ENCODE peak calls at places on chromosomes 2 and 18, in nine cellular contexts. One of them, this sample, is unnamed.

GRCh38 chr18:57434177-57434535 is 1.0 kb upstream of the ONECUT2 start:
- DNase-seq in vagina: no peak
- DNase-seq in fibroblast of lung: no peak
- DNase-seq in psoas muscle: no peak
- DNase-seq in body of pancreas: no peak
- DNase-seq in astrocyte of the spinal cord: no peak
- DNase-seq in omental fat pad: no peak
- DNase-seq in CD8-positive, alpha-beta T cell: no peak
- DNase-seq in hepatocyte: no peak
- DNase-seq in this sample: no peak

GRCh38 chr18:59070181-59070912 is 69.3 kb upstream of the SEC11C start:
- DNase-seq in vagina: no peak
- DNase-seq in fibroblast of lung: peak
- DNase-seq in psoas muscle: peak
- DNase-seq in body of pancreas: peak
- DNase-seq in astrocyte of the spinal cord: peak
- DNase-seq in omental fat pad: peak
- DNase-seq in CD8-positive, alpha-beta T cell: peak
- DNase-seq in hepatocyte: peak
- DNase-seq in this sample: peak

GRCh38 chr2:196166876-196167275 is 4.5 kb downstream of the STK17B start:
- DNase-seq in vagina: no peak
- DNase-seq in fibroblast of lung: peak
- DNase-seq in psoas muscle: no peak
- DNase-seq in body of pancreas: no peak
- DNase-seq in astrocyte of the spinal cord: peak
- DNase-seq in omental fat pad: no peak
- DNase-seq in CD8-positive, alpha-beta T cell: no peak
- DNase-seq in hepatocyte: no peak
- DNase-seq in this sample: no peak

GRCh38 chr2:113118263-113118657 is 9.1 kb upstream of the IL1RN start:
- DNase-seq in vagina: no peak
- DNase-seq in fibroblast of lung: no peak
- DNase-seq in psoas muscle: no peak
- DNase-seq in body of pancreas: no peak
- DNase-seq in astrocyte of the spinal cord: no peak
- DNase-seq in omental fat pad: no peak
- DNase-seq in CD8-positive, alpha-beta T cell: no peak
- DNase-seq in hepatocyte: no peak
- DNase-seq in this sample: no peak

GRCh38 chr2:2636813-2637212 is 305.7 kb upstream of the MYT1L start:
- DNase-seq in vagina: no peak
- DNase-seq in fibroblast of lung: no peak
- DNase-seq in psoas muscle: no peak
- DNase-seq in body of pancreas: no peak
- DNase-seq in astrocyte of the spinal cord: no peak
- DNase-seq in omental fat pad: no peak
- DNase-seq in CD8-positive, alpha-beta T cell: no peak
- DNase-seq in hepatocyte: no peak
- DNase-seq in this sample: no peak

GRCh38 chr2:159065313-159065712 is 96.9 kb downstream of the TANC1 start:
- DNase-seq in vagina: no peak
- DNase-seq in fibroblast of lung: peak
- DNase-seq in psoas muscle: no peak
- DNase-seq in body of pancreas: no peak
- DNase-seq in astrocyte of the spinal cord: no peak
- DNase-seq in omental fat pad: no peak
- DNase-seq in CD8-positive, alpha-beta T cell: no peak
- DNase-seq in hepatocyte: no peak
- DNase-seq in this sample: no peak

GRCh38 chr2:156590313-156590712 is 154.1 kb downstream of the GPD2 start:
- DNase-seq in vagina: no peak
- DNase-seq in fibroblast of lung: no peak
- DNase-seq in psoas muscle: no peak
- DNase-seq in body of pancreas: no peak
- DNase-seq in astrocyte of the spinal cord: no peak
- DNase-seq in omental fat pad: no peak
- DNase-seq in CD8-positive, alpha-beta T cell: no peak
- DNase-seq in hepatocyte: no peak
- DNase-seq in this sample: no peak

GRCh38 chr2:182868049-182868422 is 1.6 kb upstream of the FRZB start:
- DNase-seq in vagina: no peak
- DNase-seq in fibroblast of lung: no peak
- DNase-seq in psoas muscle: no peak
- DNase-seq in body of pancreas: no peak
- DNase-seq in astrocyte of the spinal cord: no peak
- DNase-seq in omental fat pad: no peak
- DNase-seq in CD8-positive, alpha-beta T cell: no peak
- DNase-seq in hepatocyte: no peak
- DNase-seq in this sample: no peak

GRCh38 chr2:134897932-134898331 is 20.7 kb upstream of the CCNT2 start:
- DNase-seq in vagina: no peak
- DNase-seq in fibroblast of lung: no peak
- DNase-seq in psoas muscle: no peak
- DNase-seq in body of pancreas: no peak
- DNase-seq in astrocyte of the spinal cord: peak
- DNase-seq in omental fat pad: no peak
- DNase-seq in CD8-positive, alpha-beta T cell: no peak
- DNase-seq in hepatocyte: no peak
- DNase-seq in this sample: no peak

GRCh38 chr2:84022810-84023431 is 436.2 kb downstream of the SUCLG1 start:
- DNase-seq in vagina: no peak
- DNase-seq in fibroblast of lung: peak
- DNase-seq in psoas muscle: no peak
- DNase-seq in body of pancreas: peak
- DNase-seq in astrocyte of the spinal cord: peak
- DNase-seq in omental fat pad: no peak
- DNase-seq in CD8-positive, alpha-beta T cell: no peak
- DNase-seq in hepatocyte: peak
- DNase-seq in this sample: no peak

GRCh38 chr2:85843543-85843942 is 45.2 kb downstream of the ST3GAL5 start:
- DNase-seq in vagina: no peak
- DNase-seq in fibroblast of lung: no peak
- DNase-seq in psoas muscle: no peak
- DNase-seq in body of pancreas: no peak
- DNase-seq in astrocyte of the spinal cord: no peak
- DNase-seq in omental fat pad: no peak
- DNase-seq in CD8-positive, alpha-beta T cell: no peak
- DNase-seq in hepatocyte: no peak
- DNase-seq in this sample: no peak

GRCh38 chr2:233059797-233060499 is at the start of gene INPP5D:
- DNase-seq in vagina: no peak
- DNase-seq in fibroblast of lung: no peak
- DNase-seq in psoas muscle: peak
- DNase-seq in body of pancreas: no peak
- DNase-seq in astrocyte of the spinal cord: no peak
- DNase-seq in omental fat pad: no peak
- DNase-seq in CD8-positive, alpha-beta T cell: peak
- DNase-seq in hepatocyte: no peak
- DNase-seq in this sample: no peak

GRCh38 chr2:226334981-226335720 is 464.5 kb downstream of the IRS1 start:
- DNase-seq in vagina: no peak
- DNase-seq in fibroblast of lung: peak
- DNase-seq in psoas muscle: no peak
- DNase-seq in body of pancreas: no peak
- DNase-seq in astrocyte of the spinal cord: peak
- DNase-seq in omental fat pad: no peak
- DNase-seq in CD8-positive, alpha-beta T cell: no peak
- DNase-seq in hepatocyte: no peak
- DNase-seq in this sample: no peak

GRCh38 chr18:71036783-71037182 is 747.9 kb downstream of the SOCS6 start:
- DNase-seq in vagina: no peak
- DNase-seq in fibroblast of lung: peak
- DNase-seq in psoas muscle: no peak
- DNase-seq in body of pancreas: no peak
- DNase-seq in astrocyte of the spinal cord: peak
- DNase-seq in omental fat pad: no peak
- DNase-seq in CD8-positive, alpha-beta T cell: no peak
- DNase-seq in hepatocyte: no peak
- DNase-seq in this sample: no peak

GRCh38 chr18:12766986-12767433 is 64.2 kb downstream of the PSMG2 start:
- DNase-seq in vagina: no peak
- DNase-seq in fibroblast of lung: no peak
- DNase-seq in psoas muscle: no peak
- DNase-seq in body of pancreas: no peak
- DNase-seq in astrocyte of the spinal cord: no peak
- DNase-seq in omental fat pad: no peak
- DNase-seq in CD8-positive, alpha-beta T cell: no peak
- DNase-seq in hepatocyte: peak
- DNase-seq in this sample: no peak
- TF ChIP-seq CTCF in vagina: no peak
- TF ChIP-seq CTCF in fibroblast of lung: no peak
- TF ChIP-seq CTCF in psoas muscle: no peak
- TF ChIP-seq CTCF in body of pancreas: no peak
- TF ChIP-seq CTCF in astrocyte of the spinal cord: peak
- TF ChIP-seq CTCF in omental fat pad: no peak
- TF ChIP-seq CTCF in CD8-positive, alpha-beta T cell: no peak
- TF ChIP-seq CTCF in hepatocyte: peak
- TF ChIP-seq CTCF in this sample: no peak

GRCh38 chr2:54628957-54629356 is 94.5 kb upstream of the EML6 start:
- DNase-seq in vagina: no peak
- DNase-seq in fibroblast of lung: no peak
- DNase-seq in psoas muscle: no peak
- DNase-seq in body of pancreas: no peak
- DNase-seq in astrocyte of the spinal cord: no peak
- DNase-seq in omental fat pad: no peak
- DNase-seq in CD8-positive, alpha-beta T cell: no peak
- DNase-seq in hepatocyte: no peak
- DNase-seq in this sample: no peak
- TF ChIP-seq CTCF in vagina: no peak
- TF ChIP-seq CTCF in fibroblast of lung: no peak
- TF ChIP-seq CTCF in psoas muscle: no peak
- TF ChIP-seq CTCF in body of pancreas: no peak
- TF ChIP-seq CTCF in astrocyte of the spinal cord: no peak
- TF ChIP-seq CTCF in omental fat pad: no peak
- TF ChIP-seq CTCF in CD8-positive, alpha-beta T cell: no peak
- TF ChIP-seq CTCF in hepatocyte: no peak
- TF ChIP-seq CTCF in this sample: no peak

GRCh38 chr2:169928463-169928864 is 101.2 kb downstream of the UBR3 start:
- DNase-seq in vagina: no peak
- DNase-seq in fibroblast of lung: peak
- DNase-seq in psoas muscle: no peak
- DNase-seq in body of pancreas: no peak
- DNase-seq in astrocyte of the spinal cord: peak
- DNase-seq in omental fat pad: no peak
- DNase-seq in CD8-positive, alpha-beta T cell: no peak
- DNase-seq in hepatocyte: peak
- DNase-seq in this sample: no peak

DNA sequence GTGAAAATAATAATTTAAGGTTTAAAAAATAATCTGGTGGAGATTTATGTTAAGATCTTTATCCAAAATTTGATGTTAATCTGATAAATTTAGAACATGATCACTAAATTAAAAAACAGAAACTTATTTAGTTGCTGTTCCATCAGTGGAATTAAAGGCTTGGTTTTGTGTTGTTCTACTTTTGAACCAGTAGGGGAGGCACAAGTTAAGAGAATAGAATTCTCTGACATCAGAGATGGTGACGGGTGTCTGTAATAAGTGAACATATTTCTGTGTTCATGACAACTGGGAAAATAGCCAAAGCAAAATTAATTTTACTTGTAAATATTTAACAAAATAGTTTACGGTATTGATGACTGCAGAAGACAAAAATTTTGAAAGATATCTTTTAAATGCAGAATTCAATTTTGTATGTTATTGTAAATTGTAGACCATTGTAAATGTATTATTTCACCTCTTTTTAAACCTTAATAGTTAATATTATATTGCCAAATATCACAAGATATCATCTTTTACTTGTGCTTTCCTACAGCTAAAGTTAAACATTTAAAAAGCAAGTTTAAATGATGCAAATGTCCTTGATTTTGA is 106.0 kb downstream of the UBR3 start:
- DNase-seq in vagina: no peak
- DNase-seq in fibroblast of lung: peak
- DNase-seq in psoas muscle: no peak
- DNase-seq in body of pancreas: no peak
- DNase-seq in astrocyte of the spinal cord: peak
- DNase-seq in omental fat pad: no peak
- DNase-seq in CD8-positive, alpha-beta T cell: no peak
- DNase-seq in hepatocyte: peak
- DNase-seq in this sample: no peak
- TF ChIP-seq CTCF in vagina: no peak
- TF ChIP-seq CTCF in fibroblast of lung: peak
- TF ChIP-seq CTCF in psoas muscle: peak
- TF ChIP-seq CTCF in body of pancreas: peak
- TF ChIP-seq CTCF in astrocyte of the spinal cord: peak
- TF ChIP-seq CTCF in omental fat pad: no peak
- TF ChIP-seq CTCF in CD8-positive, alpha-beta T cell: no peak
- TF ChIP-seq CTCF in hepatocyte: peak
- TF ChIP-seq CTCF in this sample: peak

GRCh38 chr2:132884692-132885091 is 214.7 kb upstream of the LYPD1 start:
- DNase-seq in vagina: no peak
- DNase-seq in fibroblast of lung: no peak
- DNase-seq in psoas muscle: no peak
- DNase-seq in body of pancreas: no peak
- DNase-seq in astrocyte of the spinal cord: no peak
- DNase-seq in omental fat pad: no peak
- DNase-seq in CD8-positive, alpha-beta T cell: no peak
- DNase-seq in hepatocyte: no peak
- DNase-seq in this sample: no peak

GRCh38 chr2:132881540-132881939 is 211.5 kb upstream of the LYPD1 start:
- DNase-seq in vagina: no peak
- DNase-seq in fibroblast of lung: no peak
- DNase-seq in psoas muscle: no peak
- DNase-seq in body of pancreas: no peak
- DNase-seq in astrocyte of the spinal cord: no peak
- DNase-seq in omental fat pad: no peak
- DNase-seq in CD8-positive, alpha-beta T cell: no peak
- DNase-seq in hepatocyte: no peak
- DNase-seq in this sample: no peak

GRCh38 chr2:132883430-132883829 is 213.4 kb upstream of the LYPD1 start:
- DNase-seq in vagina: no peak
- DNase-seq in fibroblast of lung: no peak
- DNase-seq in psoas muscle: no peak
- DNase-seq in body of pancreas: peak
- DNase-seq in astrocyte of the spinal cord: no peak
- DNase-seq in omental fat pad: no peak
- DNase-seq in CD8-positive, alpha-beta T cell: no peak
- DNase-seq in hepatocyte: no peak
- DNase-seq in this sample: no peak

GRCh38 chr2:132886574-132886973 is 216.6 kb upstream of the LYPD1 start:
- DNase-seq in vagina: no peak
- DNase-seq in fibroblast of lung: no peak
- DNase-seq in psoas muscle: no peak
- DNase-seq in body of pancreas: no peak
- DNase-seq in astrocyte of the spinal cord: no peak
- DNase-seq in omental fat pad: no peak
- DNase-seq in CD8-positive, alpha-beta T cell: no peak
- DNase-seq in hepatocyte: no peak
- DNase-seq in this sample: no peak

DNA sequence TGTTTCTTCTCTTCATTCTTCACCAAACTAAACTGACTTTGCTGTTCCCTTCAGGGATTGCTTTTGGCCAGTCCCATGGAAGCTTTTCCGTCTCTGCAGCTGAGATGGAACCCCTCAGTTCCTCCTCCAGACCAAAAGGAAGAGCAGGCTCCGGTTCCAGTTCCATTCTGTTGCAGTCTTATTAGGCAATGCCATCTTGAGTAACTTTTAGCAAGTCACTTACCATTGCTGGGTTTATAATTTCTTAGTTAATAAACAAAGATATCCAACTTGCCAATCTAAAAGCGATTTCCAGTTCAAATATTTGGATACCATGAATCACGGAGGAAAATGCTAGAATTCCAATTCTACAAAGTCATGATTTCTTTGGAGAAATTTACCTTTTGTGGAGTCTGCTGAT is 214.3 kb upstream of the LYPD1 start:
- DNase-seq in vagina: no peak
- DNase-seq in fibroblast of lung: no peak
- DNase-seq in psoas muscle: no peak
- DNase-seq in body of pancreas: no peak
- DNase-seq in astrocyte of the spinal cord: no peak
- DNase-seq in omental fat pad: no peak
- DNase-seq in CD8-positive, alpha-beta T cell: no peak
- DNase-seq in hepatocyte: no peak
- DNase-seq in this sample: no peak
- TF ChIP-seq CTCF in vagina: no peak
- TF ChIP-seq CTCF in fibroblast of lung: no peak
- TF ChIP-seq CTCF in psoas muscle: no peak
- TF ChIP-seq CTCF in body of pancreas: no peak
- TF ChIP-seq CTCF in astrocyte of the spinal cord: no peak
- TF ChIP-seq CTCF in omental fat pad: no peak
- TF ChIP-seq CTCF in CD8-positive, alpha-beta T cell: no peak
- TF ChIP-seq CTCF in hepatocyte: no peak
- TF ChIP-seq CTCF in this sample: no peak

This sample was measured in mesothelial cell of epicardium.